ENCODE peak calls at places on chromosomes 13 and 19, in five cellular contexts. One of them, this sample, is unnamed.

GRCh38 chr13:28505543-28506135 is 10.7 kb upstream of the FLT1 start:
- DNase-seq in central memory CD4-positive, alpha-beta T cell: no peak
- DNase-seq in tibial artery: no peak
- DNase-seq in GM04504: no peak
- DNase-seq in EH: no peak
- DNase-seq in this sample: no peak

GRCh38 chr19:58154287-58154678 is 3.7 kb upstream of the ZNF329 start:
- DNase-seq in central memory CD4-positive, alpha-beta T cell: no peak
- DNase-seq in tibial artery: peak; percentile 67
- DNase-seq in GM04504: peak; percentile 26
- DNase-seq in EH: peak; percentile 64
- DNase-seq in this sample: no peak

GRCh38 chr19:4164262-4164661 is 10.8 kb downstream of the CREB3L3 start:
- DNase-seq in central memory CD4-positive, alpha-beta T cell: no peak
- DNase-seq in tibial artery: no peak
- DNase-seq in GM04504: no peak
- DNase-seq in EH: no peak
- DNase-seq in this sample: no peak

GRCh38 chr13:41648314-41648935 is 191.1 kb downstream of the RGCC start:
- DNase-seq in central memory CD4-positive, alpha-beta T cell: no peak
- DNase-seq in tibial artery: no peak
- DNase-seq in GM04504: no peak
- DNase-seq in EH: peak; percentile 48
- DNase-seq in this sample: no peak

GRCh38 chr19:55640577-55641375 is at the start of gene ZNF580:
- DNase-seq in central memory CD4-positive, alpha-beta T cell: peak; percentile 40
- DNase-seq in tibial artery: peak; percentile 81
- DNase-seq in GM04504: no peak
- DNase-seq in EH: peak; percentile 81
- DNase-seq in this sample: peak; percentile 86

GRCh38 chr13:21079761-21080730 is 18.7 kb upstream of the LATS2 start:
- DNase-seq in central memory CD4-positive, alpha-beta T cell: no peak
- DNase-seq in tibial artery: peak; percentile 75
- DNase-seq in GM04504: peak; percentile 83
- DNase-seq in EH: peak; percentile 97
- DNase-seq in this sample: no peak

GRCh38 chr13:28753208-28753892 is 34.6 kb upstream of the SLC46A3 start:
- DNase-seq in central memory CD4-positive, alpha-beta T cell: no peak
- DNase-seq in tibial artery: peak; percentile 82
- DNase-seq in GM04504: peak; percentile 83
- DNase-seq in EH: peak; percentile 97
- DNase-seq in this sample: peak; percentile 78

GRCh38 chr19:821228-821975 is at the start of gene PLPPR3:
- DNase-seq in central memory CD4-positive, alpha-beta T cell: no peak
- DNase-seq in tibial artery: no peak
- DNase-seq in GM04504: no peak
- DNase-seq in EH: no peak
- DNase-seq in this sample: no peak

GRCh38 chr13:39847336-39847735 is 191.9 kb downstream of the COG6 start:
- DNase-seq in central memory CD4-positive, alpha-beta T cell: no peak
- DNase-seq in tibial artery: no peak
- DNase-seq in GM04504: no peak
- DNase-seq in EH: no peak
- DNase-seq in this sample: no peak

GRCh38 chr19:41821003-41821735 is 23.3 kb downstream of the LYPD4 start:
- DNase-seq in central memory CD4-positive, alpha-beta T cell: peak; percentile 39
- DNase-seq in tibial artery: no peak
- DNase-seq in GM04504: no peak
- DNase-seq in EH: peak; percentile 23
- DNase-seq in this sample: no peak

GRCh38 chr13:111249637-111250360 is 70.6 kb upstream of the TEX29 start:
- DNase-seq in central memory CD4-positive, alpha-beta T cell: no peak
- DNase-seq in tibial artery: no peak
- DNase-seq in GM04504: no peak
- DNase-seq in EH: peak; percentile 22
- DNase-seq in this sample: no peak

GRCh38 chr13:114260818-114261217 is 20.6 kb upstream of the UPF3A start:
- DNase-seq in central memory CD4-positive, alpha-beta T cell: no peak
- DNase-seq in tibial artery: no peak
- DNase-seq in GM04504: no peak
- DNase-seq in EH: no peak
- DNase-seq in this sample: no peak

GRCh38 chr19:48619692-48620565 is 623 bp downstream of the SPHK2 start:
- DNase-seq in central memory CD4-positive, alpha-beta T cell: no peak
- DNase-seq in tibial artery: no peak
- DNase-seq in GM04504: no peak
- DNase-seq in EH: peak; percentile 36
- DNase-seq in this sample: peak; percentile 34

GRCh38 chr19:15457701-15458484 is 6.5 kb downstream of the RASAL3 start:
- DNase-seq in central memory CD4-positive, alpha-beta T cell: no peak
- DNase-seq in tibial artery: no peak
- DNase-seq in GM04504: no peak
- DNase-seq in EH: no peak
- DNase-seq in this sample: no peak

GRCh38 chr19:17020823-17021222 is 5.8 kb downstream of the CPAMD8 start:
- DNase-seq in central memory CD4-positive, alpha-beta T cell: no peak
- DNase-seq in tibial artery: no peak
- DNase-seq in GM04504: no peak
- DNase-seq in EH: no peak
- DNase-seq in this sample: no peak

GRCh38 chr13:81738364-81738763 is 1397.4 kb upstream of the SPRY2 start:
- DNase-seq in central memory CD4-positive, alpha-beta T cell: no peak
- DNase-seq in tibial artery: no peak
- DNase-seq in GM04504: no peak
- DNase-seq in EH: no peak
- DNase-seq in this sample: no peak

This sample was measured in Right ventricle myocardium inferior.